ENCODE peak calls at places on chromosomes 3 and 15, in eight cellular contexts. K is ovary, F is prostate gland, Q is esophagus squamous epithelium, R is right lobe of liver, B is transverse colon, W is breast epithelium, N is heart left ventricle. O is an unnamed sample.

GRCh38 chr15:33453761-33454160 is 143.0 kb downstream of the RYR3 start:
- DNase-seq in Q (no peak), K (no peak), N (no peak), F (no peak), W (no peak), R (no peak), B (no peak), O (no peak)

GRCh38 chr3:110755345-110755744 is 316.3 kb upstream of the NECTIN3 start:
- DNase-seq in F (no peak), W (no peak), R (no peak), K (no peak), B (no peak), Q (no peak), N (no peak), O (no peak)

GRCh38 chr3:33597257-33597689 is 120.8 kb downstream of the CLASP2 start:
- DNase-seq in F (no peak), N (no peak), B (no peak), K (no peak), W (no peak), R (no peak), Q (no peak), O (no peak)

GRCh38 chr15:71195242-71195641 is 80.0 kb downstream of the THSD4 start:
- DNase-seq in W (no peak), K (no peak), N (no peak), Q (no peak), F (no peak), B (no peak), R (no peak), O (no peak)

GRCh38 chr3:149179225-149179624 is 42.4 kb downstream of the CP start:
- DNase-seq in B (no peak), R (no peak), K (no peak), W (no peak), F (no peak), Q (no peak), N (no peak), O (no peak)

GRCh38 chr3:160885791-160886286 is 129.8 kb downstream of the PPM1L start:
- DNase-seq in W (no peak), F (no peak), K (peak), N (peak), B (peak), Q (peak), R (no peak), O (peak)

GRCh38 chr3:170765419-170766078 is 104.4 kb downstream of the RPL22L1 start:
- DNase-seq in Q (no peak), R (peak), W (no peak), K (no peak), F (no peak), N (no peak), B (no peak), O (no peak)

GRCh38 chr3:33360136-33360825 is 79.9 kb downstream of the UBP1 start:
- DNase-seq in W (no peak), K (no peak), B (no peak), F (no peak), N (no peak), Q (no peak), R (no peak), O (peak)

GRCh38 chr15:40928975-40929729 is at the start of gene DLL4:
- DNase-seq in B (peak), F (peak), N (peak), W (peak), K (no peak), Q (no peak), R (no peak), O (no peak)

GRCh38 chr3:12931273-12931905 is 90.0 kb upstream of the RPL32 start:
- DNase-seq in B (no peak), R (no peak), Q (no peak), W (no peak), K (no peak), F (no peak), N (peak), O (no peak)

GRCh38 chr15:77487479-77487861 is 66.8 kb downstream of the HMG20A start:
- DNase-seq in K (no peak), B (no peak), W (no peak), Q (no peak), R (no peak), F (no peak), N (no peak), O (no peak)
- TF ChIP-seq POLR2A in K (no peak), B (no peak), W (no peak), Q (no peak), R (no peak), F (no peak), N (no peak), O (no peak)

GRCh38 chr3:16374047-16375019 is 109.3 kb downstream of the OXNAD1 start:
- DNase-seq in R (no peak), N (no peak), Q (no peak), W (no peak), B (no peak), K (no peak), F (no peak), O (no peak)
- TF ChIP-seq POLR2A in R (no peak), N (no peak), Q (no peak), W (no peak), B (no peak), K (no peak), F (no peak), O (no peak)

GRCh38 chr3:194871864-194872668 is 186.4 kb downstream of the FAM43A start:
- DNase-seq in W (no peak), B (peak), F (no peak), N (no peak), K (no peak), Q (no peak), R (no peak), O (peak)
- TF ChIP-seq POLR2A in W (no peak), B (peak), F (no peak), N (no peak), K (no peak), Q (no peak), R (no peak), O (no peak)

DNA sequence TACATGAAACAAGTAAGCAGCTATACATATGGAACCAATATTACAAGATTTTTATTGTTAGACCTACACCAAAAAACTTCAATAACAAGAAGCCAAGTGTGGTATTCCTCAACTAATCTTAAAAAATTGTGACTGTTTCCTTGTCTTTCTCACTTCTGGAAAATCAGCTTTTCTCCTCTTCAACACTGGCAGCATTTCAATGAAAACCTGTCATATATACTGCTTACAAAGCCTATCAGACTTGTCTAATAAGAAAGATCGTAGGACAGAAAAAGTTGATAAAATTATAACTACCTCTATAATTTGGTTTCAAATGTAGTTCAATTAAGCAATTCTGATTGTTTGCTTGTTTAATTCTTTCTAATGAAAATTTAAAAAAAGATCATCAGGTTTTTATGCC is 55.1 kb downstream of the CBLB start:
- DNase-seq in W (no peak), F (no peak), R (no peak), K (no peak), B (no peak), N (no peak), Q (no peak), O (no peak)
- TF ChIP-seq POLR2A in W (no peak), F (no peak), R (no peak), K (no peak), B (no peak), N (no peak), Q (no peak), O (no peak)